ENCODE peak calls at places on chromosomes 3 and 15, in five cellular contexts. N is astrocyte of the spinal cord, U is neuronal stem cell, Z is GM23338, C is GM10248. T is an unnamed sample.
A peak's percentile ranks its signal among the peaks of the same experiment; 100 is the strongest.

GRCh38 chr15:42141795-42142667 is 14.4 kb downstream of the PLA2G4F start:
- DNase-seq in N (no peak), U (no peak), Z (no peak), C (no peak), T (no peak)

GRCh38 chr15:63381301-63382192 is at the start of gene CA12:
- DNase-seq in N (peak; percentile 66), U (peak; percentile 38), Z (peak; percentile 77), C (no peak), T (no peak)

GRCh38 chr15:71218272-71218805 is 103.1 kb downstream of the THSD4 start:
- DNase-seq in N (no peak), U (no peak), Z (no peak), C (no peak), T (no peak)

GRCh38 chr15:74127954-74128784 is 2.2 kb upstream of the ISLR2 start:
- DNase-seq in N (no peak), U (no peak), Z (peak; percentile 50), C (no peak), T (no peak)

GRCh38 chr3:12829886-12830784 is 11.2 kb downstream of the RPL32 start:
- DNase-seq in N (no peak), U (no peak), Z (peak; percentile 55), C (no peak), T (no peak)

GRCh38 chr15:73993211-73993994 is 1.1 kb upstream of the PML start:
- DNase-seq in N (no peak), U (no peak), Z (no peak), C (no peak), T (no peak)

GRCh38 chr3:187920871-187921270 is 175.6 kb upstream of the BCL6 start:
- DNase-seq in N (no peak), U (no peak), Z (no peak), C (no peak), T (no peak)

GRCh38 chr3:71547254-71548198 is 36.0 kb downstream of the FOXP1 start:
- DNase-seq in N (no peak), U (no peak), Z (no peak), C (no peak), T (no peak)

GRCh38 chr15:77599899-77600298 is 32.8 kb downstream of the LINGO1 start:
- DNase-seq in N (no peak), U (no peak), Z (peak; percentile 75), C (no peak), T (no peak)